ENCODE peak calls at places on chromosomes 2 and 18, in four cellular contexts. D is NCI-H345, E is A549, W is NCI-H1092 treated with DMSO at 0.1 percent for 48 hours. V is an unnamed sample.

GRCh38 chr2:45918816-45919655 is 267.6 kb downstream of the PRKCE start:
- DNase-seq in E (no peak), W (peak), D (peak), V (peak)

GRCh38 chr2:181430406-181431199 is 26.6 kb upstream of the ITGA4 start:
- DNase-seq in D (no peak), W (no peak), E (no peak), V (no peak)

GRCh38 chr18:75207298-75208054 is 1.5 kb downstream of the PTGR3 start:
- DNase-seq in D (no peak), W (peak), E (no peak), V (no peak)

GRCh38 chr2:186459009-186459408 is 27.1 kb upstream of the ZC3H15 start:
- DNase-seq in W (no peak), D (peak), E (no peak), V (peak)

GRCh38 chr2:169797601-169798000 is 1.1 kb upstream of the SSB start:
- DNase-seq in W (no peak), D (no peak), E (no peak), V (no peak)

GRCh38 chr2:181684454-181685149 is 4.3 kb upstream of the NEUROD1 start:
- DNase-seq in D (no peak), W (no peak), E (no peak), V (no peak)

GRCh38 chr2:164745012-164745797 is 96.4 kb downstream of the COBLL1 start:
- DNase-seq in D (no peak), W (no peak), E (no peak), V (no peak)

GRCh38 chr18:48540329-48541025 is 1.6 kb downstream of the CTIF start:
- DNase-seq in D (peak), W (peak), E (peak), V (peak)

GRCh38 chr2:108909917-108910515 is 79.0 kb downstream of the EDAR start:
- DNase-seq in W (no peak), D (no peak), E (no peak), V (no peak)

GRCh38 chr2:181683518-181684453 is 3.5 kb upstream of the NEUROD1 start:
- DNase-seq in W (no peak), E (peak), D (no peak), V (peak)